ENCODE peak calls at places on chromosomes 4 and X, in four cellular contexts. H is cardiac muscle cell, V is fibroblast of the aortic adventitia, D is sigmoid colon. K is an unnamed sample.

GRCh38 chrX:102085706-102086105 is 39.8 kb upstream of the TCEAL2 start:
- DNase-seq in H (no peak), V (no peak), D (no peak), K (peak)

GRCh38 chr4:173934201-173934600 is 349.3 kb downstream of the FBXO8 start:
- DNase-seq in H (peak), V (no peak), D (no peak), K (peak)

GRCh38 chrX:6163761-6164160 is 64.9 kb downstream of the NLGN4X start:
- DNase-seq in H (no peak), V (no peak), D (no peak), K (no peak)

GRCh38 chr4:83701041-83701440 is 165.1 kb downstream of the GPAT3 start:
- DNase-seq in H (no peak), V (no peak), D (no peak), K (peak)

GRCh38 chr4:62881210-62881609 is 1528.0 kb downstream of the TECRL start:
- DNase-seq in H (no peak), V (no peak), D (no peak), K (no peak)

GRCh38 chrX:302975-303374 is 15.6 kb downstream of the GTPBP6 start:
- DNase-seq in H (no peak), V (no peak), D (no peak), K (no peak)

GRCh38 chr4:14265651-14266050 is 638.1 kb upstream of the BOD1L1 start:
- DNase-seq in H (peak), V (no peak), D (no peak), K (peak)

GRCh38 chrX:1883772-1884171 is 268.9 kb downstream of the ASMT start:
- DNase-seq in H (peak), V (no peak), D (no peak), K (peak)

GRCh38 chrX:21153503-21153902 is 220.7 kb upstream of the CNKSR2 start:
- DNase-seq in H (peak), V (peak), D (peak), K (peak)

GRCh38 chrX:39859991-39860861 is 237.5 kb downstream of the BCOR start:
- DNase-seq in H (peak), V (peak), D (peak), K (peak)

GRCh38 chr4:165326831-165327210 is 648 bp upstream of the MSMO1 start:
- DNase-seq in H (peak), V (no peak), D (no peak), K (peak)

GRCh38 chrX:11427082-11428033 is 134.1 kb downstream of the AMELX start:
- DNase-seq in H (peak), V (peak), D (peak), K (peak)
- H3K4me3 ChIP-seq in H (peak), V (peak), D (peak), K (peak)

DNA sequence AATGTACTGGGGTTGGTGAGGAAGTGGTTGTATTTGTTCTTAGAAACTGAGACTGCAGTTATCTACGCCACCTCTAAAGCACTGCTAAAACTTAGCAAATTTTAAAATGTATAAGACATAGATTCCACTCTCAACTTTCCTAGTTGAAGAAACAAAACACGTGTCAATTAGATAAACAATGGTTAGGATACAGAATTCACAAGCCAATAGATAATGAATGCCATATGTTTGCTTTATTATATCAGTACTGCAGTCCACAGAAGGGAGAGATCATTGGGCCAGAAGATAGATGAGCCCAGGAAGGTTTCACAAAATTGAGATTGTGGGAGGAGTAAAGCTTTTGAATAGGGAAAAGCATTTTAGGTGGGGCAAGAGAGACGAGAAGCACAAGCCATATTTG is 14.3 kb downstream of the TMEM33 start:
- DNase-seq in H (no peak), V (no peak), D (no peak), K (no peak)
- TF ChIP-seq CTCF in H (no peak), V (no peak), D (no peak), K (no peak)

DNA sequence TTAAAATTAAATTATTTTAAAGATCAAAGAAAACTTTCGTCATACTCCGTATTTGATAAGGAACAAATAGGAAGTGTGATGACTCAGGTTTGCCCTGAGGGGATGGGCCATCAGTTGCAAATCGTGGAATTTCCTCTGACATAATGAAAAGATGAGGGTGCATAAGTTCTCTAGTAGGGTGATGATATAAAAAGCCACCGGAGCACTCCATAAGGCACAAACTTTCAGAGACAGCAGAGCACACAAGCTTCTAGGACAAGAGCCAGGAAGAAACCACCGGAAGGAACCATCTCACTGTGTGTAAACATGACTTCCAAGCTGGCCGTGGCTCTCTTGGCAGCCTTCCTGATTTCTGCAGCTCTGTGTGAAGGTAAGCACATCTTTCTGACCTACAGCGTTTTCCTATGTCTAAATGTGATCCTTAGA is at the start of gene CXCL8:
- DNase-seq in H (peak), V (peak), D (peak), K (peak)
- H3K4me3 ChIP-seq in H (no peak), V (peak), D (no peak), K (peak)

DNA sequence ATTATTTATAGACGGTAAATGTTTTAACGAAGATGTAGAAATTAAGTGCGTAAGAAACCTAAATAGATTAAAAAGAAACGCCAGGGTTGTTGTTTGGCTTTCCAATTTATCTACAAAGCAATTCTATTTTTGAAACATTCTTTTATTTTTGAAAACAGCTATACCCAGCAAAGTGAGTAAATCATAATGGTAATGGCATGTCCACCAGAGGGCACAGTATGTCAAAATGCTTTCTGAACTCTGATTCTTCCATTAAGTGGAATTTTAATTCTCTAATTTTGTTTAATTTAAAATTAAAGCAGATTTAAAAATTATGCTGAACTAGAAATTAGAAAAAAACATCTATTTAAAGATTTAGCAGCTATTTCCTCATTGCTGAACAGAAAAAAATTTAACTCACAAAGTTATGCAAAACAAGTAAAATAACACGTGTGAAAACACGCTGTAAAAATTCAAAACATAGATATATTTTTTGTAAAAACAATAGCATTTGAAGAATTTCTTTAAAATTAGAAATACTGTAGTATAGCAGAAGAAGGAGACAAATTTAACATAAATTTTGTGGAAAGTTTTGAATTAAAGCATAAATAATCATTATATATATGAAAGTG is 26.5 kb downstream of the RASSF6 start:
- DNase-seq in H (peak), V (peak), D (no peak), K (peak)
- TF ChIP-seq CTCF in H (peak), V (peak), D (no peak), K (peak)

GRCh38 chr4:99102634-99103033 is 14.0 kb upstream of the ADH5 start:
- DNase-seq in H (no peak), V (no peak), D (no peak), K (no peak)
- H3K4me3 ChIP-seq in H (no peak), V (no peak), D (no peak), K (no peak)

DNA sequence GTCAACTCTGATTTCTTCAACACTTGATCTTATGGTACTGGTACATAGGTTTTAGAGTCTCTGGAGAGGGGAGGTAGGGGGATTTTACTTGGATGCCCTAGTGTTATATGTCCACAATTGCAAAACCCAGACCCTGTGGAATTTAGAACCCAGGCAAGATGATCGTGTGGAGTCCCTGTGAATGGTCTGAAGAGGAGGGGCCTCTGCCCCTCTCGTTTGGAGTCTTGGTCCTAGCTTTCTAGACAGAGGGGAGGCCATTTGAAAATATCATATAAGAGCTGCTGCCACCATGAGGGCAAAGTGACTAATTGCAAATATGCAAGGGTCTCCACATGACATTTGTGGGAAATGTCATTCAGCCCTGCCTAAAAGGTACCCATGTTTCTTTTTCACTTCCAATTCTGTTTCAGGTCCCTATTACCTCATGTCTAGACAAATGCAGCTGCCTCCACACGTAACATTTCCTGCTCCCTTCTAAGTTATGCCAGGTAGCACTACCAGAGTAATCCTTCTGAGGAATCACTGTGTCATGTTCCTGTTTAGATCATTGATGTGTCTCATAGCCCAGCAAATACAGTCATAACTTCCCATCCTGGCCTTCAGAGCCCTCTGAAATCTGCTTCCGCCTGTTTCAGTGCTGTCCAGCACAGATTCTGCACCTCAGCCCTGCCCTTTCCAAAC is 126.8 kb downstream of the KLHL8 start:
- DNase-seq in H (peak), V (peak), D (no peak), K (peak)
- TF ChIP-seq CTCF in H (peak), V (peak), D (peak), K (peak)

GRCh38 chr4:87525636-87526035 is 3.5 kb downstream of the SPARCL1 start:
- DNase-seq in H (peak), V (peak), D (peak), K (peak)

GRCh38 chr4:87530868-87531267 is 1.7 kb upstream of the SPARCL1 start:
- DNase-seq in H (peak), V (peak), D (peak), K (peak)

GRCh38 chr4:87532109-87532508 is 2.9 kb upstream of the SPARCL1 start:
- DNase-seq in H (peak), V (no peak), D (no peak), K (no peak)

GRCh38 chr4:87527446-87528240 is 1.5 kb downstream of the SPARCL1 start:
- DNase-seq in H (peak), V (peak), D (no peak), K (peak)

DNA sequence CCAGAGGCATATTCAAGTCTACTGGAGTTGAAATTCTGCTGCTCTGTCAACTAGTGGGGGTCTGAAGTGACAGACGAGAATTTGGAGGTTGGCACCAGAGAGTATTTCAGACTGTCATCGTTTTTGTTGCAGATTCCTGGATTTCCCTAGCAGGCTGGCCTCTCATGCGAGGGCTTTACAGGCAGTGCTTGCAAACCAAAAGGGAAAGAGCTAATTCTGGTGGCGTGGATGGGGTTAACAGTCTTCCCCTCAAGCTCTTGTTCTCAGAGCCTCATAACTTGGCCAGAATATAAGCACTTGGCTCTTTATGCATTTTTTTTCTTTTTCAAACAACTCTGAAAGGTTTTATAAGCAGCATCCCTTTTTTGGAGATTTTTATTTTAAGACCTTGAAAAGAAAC is at the start of gene SPARCL1:
- DNase-seq in H (peak), V (peak), D (peak), K (no peak)
- H3K4me3 ChIP-seq in H (no peak), V (no peak), D (peak), K (no peak)

GRCh38 chr4:82268050-82268825 is 105.6 kb downstream of the HNRNPD start:
- DNase-seq in H (peak), V (peak), D (peak), K (peak)
- TF ChIP-seq CTCF in H (peak), V (peak), D (peak), K (peak)

K was measured in choroid plexus epithelial cell.